ENCODE peak calls at places on chromosomes 6 and 20, in seven cellular contexts. C, Z, U, O, Y, G and M are unnamed samples.

GRCh38 chr20:48339147-48339985 is 488.4 kb downstream of the PREX1 start:
- DNase-seq in G (no peak), U (no peak), O (peak), Z (peak), C (no peak), Y (no peak), M (no peak)

GRCh38 chr20:47454298-47455132 is 47.2 kb upstream of the NCOA3 start:
- DNase-seq in Y (no peak), O (no peak), Z (no peak), G (no peak), U (no peak), C (no peak), M (no peak)

GRCh38 chr6:112906737-112907136 is 559.6 kb downstream of the RFPL4B start:
- DNase-seq in O (no peak), U (no peak), Y (no peak), Z (no peak), C (no peak), G (peak), M (no peak)

GRCh38 chr6:21109421-21110178 is 484.0 kb upstream of the SOX4 start:
- DNase-seq in Z (peak), U (peak), G (no peak), Y (no peak), C (no peak), O (peak), M (no peak)

GRCh38 chr6:125658759-125659431 is 90.5 kb upstream of the HEY2 start:
- DNase-seq in U (no peak), Y (no peak), C (no peak), Z (peak), O (no peak), G (peak), M (no peak)

GRCh38 chr6:84763397-84764331 is 734 bp downstream of the TBX18 start:
- DNase-seq in C (peak), G (peak), O (no peak), U (no peak), Z (no peak), Y (peak), M (peak)

GRCh38 chr6:9647599-9647998 is 767.3 kb downstream of the TFAP2A start:
- DNase-seq in G (no peak), Z (no peak), Y (no peak), C (no peak), U (no peak), O (no peak), M (no peak)

GRCh38 chr20:24777746-24778145 is 171.3 kb upstream of the CST7 start:
- DNase-seq in G (no peak), C (no peak), Y (no peak), Z (no peak), U (no peak), O (no peak), M (no peak)

GRCh38 chr6:132607544-132608233 is 16.4 kb downstream of the TAAR2 start:
- DNase-seq in Z (no peak), G (no peak), O (peak), C (no peak), U (no peak), Y (no peak), M (no peak)

GRCh38 chr6:27605401-27606342 is 132.8 kb upstream of the ZNF184 start:
- DNase-seq in U (no peak), O (peak), Z (no peak), G (peak), Y (peak), C (no peak), M (peak)

GRCh38 chr6:161748535-161749386 is 474.9 kb upstream of the AGPAT4 start:
- DNase-seq in O (peak), Y (peak), G (peak), U (peak), C (no peak), Z (peak), M (peak)

GRCh38 chr6:128964233-128964755 is 81.4 kb downstream of the LAMA2 start:
- DNase-seq in C (no peak), O (no peak), G (no peak), Y (no peak), U (no peak), Z (no peak), M (no peak)